ENCODE peak calls at places on chromosome 18, in ten cellular contexts. K is astrocyte of the spinal cord, C is aorta, D is IMR-90, L is fibroblast of lung, F is colonic mucosa, N is psoas muscle, J is gastrocnemius medialis, X is Panc1, E is hepatocyte. T is an unnamed sample.

GRCh38 chr18:63199743-63200241 is 119.8 kb downstream of the BCL2 start:
- DNase-seq in N (no peak), E (no peak), C (no peak), K (no peak), X (no peak), J (no peak), D (no peak), F (no peak), L (no peak), T (no peak)

GRCh38 chr18:7307018-7307417 is 76.1 kb downstream of the LRRC30 start:
- DNase-seq in F (no peak), E (no peak), C (no peak), X (no peak), N (no peak), L (no peak), J (no peak), D (no peak), K (no peak), T (no peak)

GRCh38 chr18:499351-500229 is 911 bp downstream of the COLEC12 start:
- DNase-seq in J (no peak), E (peak), L (peak), N (peak), X (no peak), C (peak), K (peak), F (no peak), D (peak), T (peak)

GRCh38 chr18:48270929-48271328 is 138.3 kb downstream of the ZBTB7C start:
- DNase-seq in K (no peak), N (no peak), E (no peak), X (no peak), J (no peak), C (no peak), D (no peak), L (no peak), F (no peak), T (no peak)

GRCh38 chr18:64273724-64274123 is 124.8 kb upstream of the LINC00305 start:
- DNase-seq in C (no peak), L (no peak), F (no peak), X (no peak), J (no peak), E (no peak), N (no peak), K (no peak), D (no peak), T (no peak)

GRCh38 chr18:9627642-9628041 is 13.3 kb upstream of the PPP4R1 start:
- DNase-seq in K (peak), E (no peak), J (no peak), D (peak), N (no peak), L (no peak), C (no peak), F (no peak), X (no peak), T (no peak)

GRCh38 chr18:44458777-44459176 is 221.9 kb upstream of the SETBP1 start:
- DNase-seq in J (no peak), K (peak), F (no peak), X (no peak), D (peak), N (no peak), L (peak), C (no peak), E (peak), T (peak)

GRCh38 chr18:58788971-58789797 is 75.5 kb upstream of the ZNF532 start:
- DNase-seq in L (peak), C (no peak), K (peak), X (no peak), F (peak), N (peak), J (no peak), D (peak), E (peak), T (no peak)

GRCh38 chr18:13441731-13442130 is 223.2 kb downstream of the LDLRAD4 start:
- DNase-seq in N (no peak), F (no peak), C (no peak), K (no peak), E (no peak), D (no peak), L (no peak), X (no peak), J (no peak), T (no peak)

GRCh38 chr18:37567061-37567993 is 1.7 kb upstream of the CELF4 start:
- DNase-seq in D (no peak), L (no peak), C (no peak), X (no peak), F (no peak), K (no peak), E (no peak), N (no peak), J (no peak), T (no peak)

GRCh38 chr18:75113455-75113854 is 95.5 kb downstream of the PTGR3 start:
- DNase-seq in E (no peak), N (no peak), F (no peak), C (no peak), K (no peak), J (no peak), D (no peak), L (no peak), X (no peak), T (no peak)

GRCh38 chr18:59051470-59052165 is 88.1 kb upstream of the SEC11C start:
- DNase-seq in K (no peak), C (peak), J (peak), D (no peak), X (no peak), L (peak), F (no peak), E (no peak), N (peak), T (peak)

GRCh38 chr18:67456691-67457090 is 59.8 kb downstream of the DSEL start:
- DNase-seq in J (no peak), K (no peak), D (no peak), E (no peak), X (no peak), C (no peak), N (no peak), F (no peak), L (peak), T (peak)

GRCh38 chr18:22467760-22468553 is 50.2 kb upstream of the CTAGE1 start:
- DNase-seq in F (no peak), X (peak), L (peak), D (peak), K (peak), E (peak), C (peak), N (peak), J (no peak), T (peak)

GRCh38 chr18:22542400-22542835 is 124.7 kb upstream of the CTAGE1 start:
- DNase-seq in L (peak), J (peak), F (no peak), N (peak), X (no peak), E (no peak), C (peak), D (peak), K (peak), T (no peak)

GRCh38 chr18:70390366-70391090 is 101.7 kb downstream of the SOCS6 start:
- DNase-seq in F (no peak), C (no peak), E (no peak), J (no peak), L (no peak), K (no peak), D (peak), N (no peak), X (no peak), T (no peak)

GRCh38 chr18:43846302-43846701 is 569.0 kb upstream of the SYT4 start:
- DNase-seq in X (no peak), F (no peak), J (no peak), C (no peak), K (no peak), E (no peak), N (no peak), D (no peak), L (no peak), T (no peak)

GRCh38 chr18:49846263-49846662 is 32.9 kb upstream of the ACAA2 start:
- DNase-seq in D (peak), K (peak), C (no peak), J (no peak), F (no peak), X (no peak), E (peak), N (no peak), L (peak), T (no peak)

GRCh38 chr18:9365406-9365805 is 30.8 kb downstream of the TWSG1 start:
- DNase-seq in X (no peak), N (no peak), K (peak), E (no peak), L (peak), F (no peak), J (no peak), C (no peak), D (peak), T (no peak)

GRCh38 chr18:12841070-12841469 is 43.0 kb downstream of the PTPN2 start:
- DNase-seq in K (no peak), J (no peak), F (no peak), C (no peak), D (no peak), L (no peak), N (no peak), X (no peak), E (no peak), T (no peak)

GRCh38 chr18:57664600-57665165 is 43.0 kb upstream of the NARS1 start:
- DNase-seq in N (no peak), E (no peak), F (no peak), L (no peak), J (no peak), K (no peak), X (no peak), C (no peak), D (no peak), T (no peak)
- H3K4me3 ChIP-seq in N (no peak), E (no peak), F (no peak), L (no peak), J (no peak), K (no peak), X (no peak), C (no peak), D (no peak), T (no peak)

DNA sequence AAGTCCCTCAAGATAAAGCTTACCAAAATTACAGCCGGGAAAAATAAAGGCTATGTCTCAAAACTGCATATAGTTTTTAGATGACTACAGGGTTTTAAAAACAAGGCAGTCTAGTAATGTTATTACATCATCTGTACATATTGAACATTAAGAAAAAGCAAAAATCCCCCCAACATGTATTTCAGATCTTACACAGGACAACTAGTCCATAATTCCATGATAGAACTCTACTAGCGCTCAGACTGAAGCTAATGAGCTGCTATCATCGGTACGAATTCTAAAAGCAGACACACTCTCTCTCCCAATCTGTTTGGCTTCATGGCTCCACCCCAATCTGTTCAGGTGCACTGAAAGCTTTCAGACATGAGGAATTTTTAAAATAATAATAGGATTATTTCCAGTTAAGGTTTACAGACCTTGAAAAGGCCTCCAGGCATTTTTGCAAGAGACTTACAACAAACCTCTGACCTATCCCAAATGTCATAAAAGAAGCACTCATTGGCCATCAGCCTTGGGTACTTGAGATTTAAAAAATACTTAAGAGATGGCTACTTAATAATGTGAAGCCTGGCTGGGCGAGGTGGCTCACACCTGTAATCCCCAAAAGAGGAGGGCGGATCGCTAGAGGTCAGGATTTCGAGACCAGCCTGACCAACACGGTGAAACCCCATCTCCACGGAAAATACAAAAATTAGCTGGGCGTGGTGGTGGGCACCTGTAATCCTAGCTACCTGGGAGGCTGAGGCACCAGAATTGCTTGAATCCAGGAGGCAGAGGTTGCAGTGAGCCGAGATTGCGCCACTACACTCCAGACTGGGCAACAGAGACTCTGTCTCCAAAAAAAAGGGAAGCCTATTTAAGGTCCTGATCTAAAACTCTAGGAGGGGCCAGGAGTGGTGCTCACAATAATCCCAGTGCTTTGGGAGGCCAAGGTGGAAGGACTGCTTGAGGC is 2.0 kb downstream of the NPC1 start:
- DNase-seq in J (no peak), E (no peak), N (no peak), F (no peak), X (no peak), C (no peak), D (no peak), K (no peak), L (no peak), T (no peak)
- H3K4me3 ChIP-seq in J (no peak), E (peak), N (peak), F (peak), X (peak), C (no peak), D (no peak), K (no peak), L (no peak), T (no peak)

DNA sequence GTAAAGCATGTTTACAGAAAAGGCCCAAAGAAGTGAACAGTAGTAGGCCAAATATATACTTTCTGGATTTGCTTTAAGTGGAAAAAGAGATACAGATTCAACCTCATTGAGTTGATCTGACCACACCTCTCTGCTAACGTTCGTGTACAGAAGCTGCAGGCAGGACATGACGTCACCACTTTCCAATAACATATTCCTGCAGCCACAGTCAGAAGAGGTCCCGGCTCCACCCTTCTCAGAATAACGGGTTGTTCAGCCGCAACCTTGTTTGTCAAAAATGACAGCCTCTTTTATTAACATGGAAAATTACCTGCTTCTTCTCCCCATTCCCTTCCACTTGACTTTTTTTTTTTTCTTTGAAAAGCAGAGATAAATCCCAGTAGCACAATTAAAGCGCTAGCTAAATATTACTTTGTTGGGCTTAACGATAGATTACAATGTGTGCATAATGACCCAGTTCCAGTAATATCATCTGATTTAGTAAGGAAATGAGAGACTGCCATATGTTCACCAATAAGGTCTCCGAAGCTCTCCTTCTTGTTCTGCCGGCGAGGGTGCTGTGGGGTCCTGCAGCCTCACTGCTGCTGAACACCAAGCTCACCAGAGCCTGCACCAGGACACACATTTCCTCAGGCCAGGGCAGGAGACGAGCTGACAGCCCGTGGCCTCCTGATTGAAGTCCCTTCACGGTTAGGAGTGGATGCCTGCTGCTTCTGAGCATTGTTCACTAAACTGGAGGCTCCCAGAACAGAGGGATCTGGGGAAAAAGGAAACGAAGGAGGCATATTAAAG is 451.0 kb upstream of the SALL3 start:
- DNase-seq in C (no peak), L (no peak), E (no peak), N (no peak), J (no peak), F (no peak), D (no peak), K (no peak), X (no peak), T (no peak)
- H3K4me3 ChIP-seq in C (no peak), L (no peak), E (no peak), N (no peak), J (no peak), F (no peak), D (no peak), K (no peak), X (no peak), T (no peak)

DNA sequence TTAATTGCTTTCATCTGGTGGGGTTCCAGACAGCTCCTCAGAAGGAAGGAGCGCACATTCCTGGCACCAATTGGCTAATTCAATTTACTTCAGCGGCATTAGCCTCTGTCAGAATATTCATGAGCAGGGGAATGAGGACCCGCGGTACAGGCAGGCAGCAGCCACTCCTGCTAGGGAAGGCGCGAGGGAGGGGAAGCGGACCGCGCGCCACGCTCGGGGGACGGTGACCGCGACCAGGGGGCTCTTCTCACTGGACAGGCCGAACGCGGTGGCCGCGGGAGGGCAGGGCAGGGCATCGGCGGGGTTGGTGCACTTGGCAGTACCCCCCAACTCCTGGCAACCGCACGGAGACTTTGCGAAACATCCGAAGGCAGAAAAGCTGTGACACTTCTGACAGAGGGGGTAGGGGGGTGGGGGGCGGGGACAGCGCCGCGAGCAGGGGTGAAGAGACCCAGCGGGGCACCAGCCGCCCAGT is at the start of gene CDH20:
- DNase-seq in F (no peak), N (no peak), X (no peak), J (no peak), E (no peak), K (no peak), D (no peak), L (no peak), C (no peak), T (no peak)
- H3K4me3 ChIP-seq in F (peak), N (peak), X (no peak), J (no peak), E (peak), K (peak), D (no peak), L (peak), C (no peak), T (peak)

GRCh38 chr18:23838233-23838632 is 149.0 kb downstream of the LAMA3 start:
- DNase-seq in D (no peak), F (no peak), E (no peak), N (no peak), L (no peak), J (no peak), K (no peak), X (no peak), C (no peak), T (no peak)
- H3K4me3 ChIP-seq in D (no peak), F (no peak), E (no peak), N (no peak), L (no peak), J (no peak), K (no peak), X (no peak), C (no peak), T (no peak)

GRCh38 chr18:2571200-2572143 is at the start of the genes METTL4 and NDC80:
- DNase-seq in F (peak), E (peak), J (peak), L (peak), K (peak), D (peak), N (peak), C (peak), X (peak), T (peak)

GRCh38 chr18:2570772-2571199 is 519 bp downstream of the METTL4 start:
- DNase-seq in F (peak), E (peak), D (peak), N (peak), X (peak), L (peak), J (peak), C (peak), K (peak), T (peak)

GRCh38 chr18:2572892-2573291 is 1.5 kb downstream of the NDC80 start:
- DNase-seq in L (peak), D (no peak), C (no peak), N (no peak), X (no peak), K (no peak), J (no peak), F (no peak), E (no peak), T (no peak)

GRCh38 chr18:2573408-2573807 is 2.1 kb downstream of the NDC80 start:
- DNase-seq in N (no peak), C (no peak), L (no peak), K (no peak), X (no peak), F (no peak), J (no peak), D (no peak), E (no peak), T (no peak)

GRCh38 chr18:2572144-2572682 is 856 bp downstream of the NDC80 start:
- DNase-seq in F (no peak), L (no peak), K (no peak), D (no peak), N (no peak), X (no peak), J (no peak), C (no peak), E (no peak), T (no peak)
- H3K4me3 ChIP-seq in F (peak), L (peak), K (peak), D (peak), N (peak), X (peak), J (no peak), C (no peak), E (peak), T (peak)

T was measured in skeletal muscle cell.